ENCODE peak calls at places on chromosome 2, in nine cellular contexts. Y is vagina, E is coronary artery, Z is AG10803, D is LNCaP clone FGC, G is HFF-Myc, J is AG04450, R is ovary, L is fibroblast of lung. S is an unnamed sample.

GRCh38 chr2:116180072-116180471 is 1634.4 kb upstream of the DDX18 start:
- DNase-seq in R (no peak), Z (no peak), L (no peak), E (no peak), D (no peak), J (no peak), G (no peak), Y (no peak), S (no peak)

GRCh38 chr2:110748489-110748867 is 16.1 kb downstream of the ACOXL start:
- DNase-seq in Y (no peak), J (no peak), D (no peak), E (no peak), G (no peak), R (no peak), L (peak; percentile 84), Z (no peak), S (no peak)

GRCh38 chr2:221415789-221416188 is 156.3 kb downstream of the EPHA4 start:
- DNase-seq in E (no peak), J (no peak), D (no peak), L (no peak), R (no peak), Y (no peak), Z (no peak), G (no peak), S (no peak)

GRCh38 chr2:235832941-235833340 is 335.2 kb downstream of the GBX2 start:
- DNase-seq in G (no peak), R (no peak), Y (no peak), J (no peak), D (no peak), Z (no peak), L (no peak), E (no peak), S (no peak)

GRCh38 chr2:113877651-113878594 is 12.0 kb upstream of the ACTR3 start:
- DNase-seq in D (no peak), R (no peak), L (peak; percentile 71), J (no peak), Z (peak; percentile 45), E (no peak), G (no peak), Y (no peak), S (no peak)

GRCh38 chr2:145958611-145959010 is 1438.7 kb upstream of the ZEB2 start:
- DNase-seq in D (no peak), Z (no peak), G (no peak), L (peak; percentile 53), R (no peak), J (no peak), Y (no peak), E (no peak), S (no peak)

GRCh38 chr2:26599387-26599786 is 41.8 kb downstream of the CIB4 start:
- DNase-seq in D (no peak), J (no peak), R (no peak), G (no peak), E (no peak), L (no peak), Y (no peak), Z (no peak), S (no peak)

GRCh38 chr2:183070942-183071844 is 7.4 kb upstream of the DUSP19 start:
- DNase-seq in Z (peak; percentile 52), E (no peak), D (no peak), G (no peak), J (no peak), L (peak; percentile 30), R (no peak), Y (no peak), S (no peak)

GRCh38 chr2:127347000-127347399 is 40.8 kb downstream of the MAP3K2 start:
- DNase-seq in L (no peak), E (no peak), G (no peak), D (no peak), Z (no peak), R (no peak), Y (no peak), J (no peak), S (no peak)

GRCh38 chr2:211216221-211216620 is 659.8 kb downstream of the CPS1 start:
- DNase-seq in Z (no peak), R (no peak), D (no peak), Y (no peak), E (no peak), J (no peak), G (no peak), L (no peak), S (no peak)

GRCh38 chr2:102481931-102482330 is 8.9 kb downstream of the SLC9A4 start:
- DNase-seq in J (no peak), E (no peak), G (no peak), R (no peak), D (no peak), L (no peak), Y (no peak), Z (no peak), S (no peak)

GRCh38 chr2:46563110-46563731 is 83.9 kb downstream of the TMEM247 start:
- DNase-seq in E (no peak), L (no peak), Z (no peak), Y (no peak), D (no peak), J (no peak), R (no peak), G (no peak), S (no peak)

GRCh38 chr2:46564350-46564749 is 85.0 kb downstream of the TMEM247 start:
- DNase-seq in G (no peak), R (no peak), L (no peak), E (no peak), Z (no peak), Y (no peak), D (no peak), J (no peak), S (no peak)

GRCh38 chr2:46565364-46565763 is 86.0 kb downstream of the TMEM247 start:
- DNase-seq in G (no peak), Y (no peak), D (no peak), J (no peak), L (no peak), R (no peak), Z (no peak), E (no peak), S (no peak)

GRCh38 chr2:46562451-46562841 is 83.1 kb downstream of the TMEM247 start:
- DNase-seq in G (no peak), J (no peak), Z (no peak), D (no peak), Y (no peak), R (no peak), E (no peak), L (no peak), S (no peak)

GRCh38 chr2:46564811-46565241 is 85.5 kb downstream of the TMEM247 start:
- DNase-seq in Z (no peak), D (no peak), J (no peak), Y (no peak), E (no peak), G (no peak), R (no peak), L (no peak), S (no peak)
- TF ChIP-seq CTCF in Z (no peak), D (no peak), J (no peak), Y (no peak), E (no peak), G (no peak), R (no peak), L (no peak), S (no peak)

GRCh38 chr2:69770193-69770702 is 28.3 kb downstream of the ANXA4 start:
- DNase-seq in R (no peak), E (no peak), Z (peak; percentile 85), Y (no peak), L (peak; percentile 91), G (peak; percentile 80), D (no peak), J (no peak), S (no peak)
- H3K4me3 ChIP-seq in R (no peak overlapping the region), E (no peak overlapping the region), Z (no peak overlapping the region), Y (no peak overlapping the region), L (no peak overlapping the region), G (peak overlapping the region; percentile 5), D (no peak overlapping the region), J (no peak overlapping the region), S (no peak overlapping the region)

GRCh38 chr2:157036715-157037114 is 220.8 kb upstream of the GALNT5 start:
- DNase-seq in L (peak; percentile 37), J (no peak), E (no peak), G (no peak), D (no peak), Y (no peak), Z (no peak), R (no peak), S (no peak)
- TF ChIP-seq CTCF in L (no peak), J (no peak), E (no peak), G (no peak), D (no peak), Y (no peak), Z (no peak), R (no peak), S (no peak)

GRCh38 chr2:85649201-85650190 is 18.5 kb downstream of the SFTPB start:
- DNase-seq in Z (peak; percentile 80), Y (no peak), G (no peak), D (no peak), R (no peak), E (no peak), J (peak; percentile 38), L (peak; percentile 51), S (peak; percentile 55)
- H3K4me3 ChIP-seq in Z (no peak overlapping the region), Y (no peak overlapping the region), G (no peak overlapping the region), D (no peak overlapping the region), R (no peak overlapping the region), E (no peak overlapping the region), J (peak overlapping the region; percentile 5), L (no peak overlapping the region), S (no peak overlapping the region)

GRCh38 chr2:4668381-4668780 is 965.0 kb downstream of the DCDC2C start:
- DNase-seq in L (no peak), R (no peak), Z (no peak), G (no peak), Y (no peak), D (no peak), J (no peak), E (no peak), S (no peak)
- TF ChIP-seq CTCF in L (no peak), R (no peak), Z (no peak), G (no peak), Y (no peak), D (no peak), J (no peak), E (no peak), S (no peak)

DNA sequence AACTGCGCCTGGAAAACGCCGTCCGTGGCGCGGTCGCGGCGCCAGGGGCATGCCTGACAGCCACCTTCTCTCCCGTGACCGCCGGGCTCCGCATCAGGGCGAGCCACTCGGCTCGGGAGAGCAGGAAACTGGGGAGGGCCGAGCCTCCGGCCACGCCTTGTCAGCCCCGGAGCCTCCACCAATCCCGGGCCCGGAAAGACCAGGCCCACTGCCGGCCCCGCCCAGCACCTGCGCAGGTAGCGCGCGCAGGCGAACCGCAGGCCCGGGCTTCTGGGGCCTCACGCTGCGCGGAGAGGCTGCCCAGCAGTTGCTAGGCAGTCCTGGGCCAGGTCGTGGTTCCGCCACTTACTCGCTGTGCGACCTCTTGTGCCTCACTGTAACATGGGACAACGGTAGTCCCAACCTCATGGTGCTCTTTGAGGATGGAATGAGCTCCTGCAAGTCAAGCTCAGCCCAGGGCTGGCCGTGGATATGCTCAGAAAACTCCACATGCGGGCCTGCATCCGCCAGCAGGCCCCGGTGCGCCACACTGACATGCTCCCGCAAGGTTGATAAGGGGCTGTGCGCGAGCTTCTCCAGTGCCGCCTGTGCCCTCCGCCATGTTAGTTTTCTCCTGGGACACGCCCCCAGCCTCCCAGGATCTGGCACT is 97.1 kb downstream of the INHBB start:
- DNase-seq in J (no peak), D (no peak), E (no peak), Z (no peak), Y (no peak), L (no peak), G (no peak), R (no peak), S (no peak)
- H3K4me3 ChIP-seq in J (no peak overlapping the region), D (no peak overlapping the region), E (peak overlapping the region; percentile 61), Z (no peak overlapping the region), Y (peak overlapping the region; percentile 33), L (no peak overlapping the region), G (no peak overlapping the region), R (no peak overlapping the region), S (no peak overlapping the region)

S was measured in AG09309.